ENCODE peak calls at places on chromosomes 1 and 21, in four cellular contexts. I, D, W and P are unnamed samples. For H3K4me1, the result is how much of the 10 kb centered on the place peaks cover.

GRCh38 chr21:16578912-16579311 is 849.1 kb downstream of the USP25 start:
- DNase-seq in I (no peak), D (no peak), W (no peak), P (no peak)

GRCh38 chr1:101388904-101389546 is 152.2 kb downstream of the S1PR1 start:
- DNase-seq in I (no peak), D (no peak), W (peak), P (no peak)

GRCh38 chr1:6011161-6011945 is 19.1 kb upstream of the NPHP4 start:
- DNase-seq in I (no peak), D (no peak), W (no peak), P (no peak)

GRCh38 chr21:31509108-31510017 is 150.1 kb upstream of the SOD1 start:
- DNase-seq in I (no peak), D (no peak), W (peak), P (peak)

GRCh38 chr1:6385673-6386191 is 7.8 kb downstream of the ACOT7 start:
- DNase-seq in I (no peak), D (no peak), W (no peak), P (no peak)

GRCh38 chr1:45329445-45329844 is 2.8 kb downstream of the HPDL start:
- DNase-seq in I (no peak), D (no peak), W (no peak), P (no peak)

GRCh38 chr1:59353453-59353852 is 56.6 kb downstream of the FGGY start:
- DNase-seq in I (no peak), D (no peak), W (no peak), P (no peak)

GRCh38 chr1:184535191-184535970 is 148.6 kb downstream of the C1orf21 start:
- DNase-seq in I (no peak), D (no peak), W (no peak), P (no peak)

GRCh38 chr1:59146651-59147358 is 150.1 kb upstream of the FGGY start:
- DNase-seq in I (peak), D (peak), W (peak), P (peak)

GRCh38 chr1:32411261-32411660 is 17.0 kb upstream of the BSDC1 start:
- DNase-seq in I (no peak), D (no peak), W (no peak), P (no peak)

GRCh38 chr1:51955797-51956527 is 34.5 kb downstream of the RAB3B start:
- DNase-seq in I (no peak), D (no peak), W (no peak), P (no peak)

GRCh38 chr1:226632922-226633351 is 84.4 kb downstream of the STUM start:
- DNase-seq in I (no peak), D (peak), W (peak), P (no peak)

GRCh38 chr1:9589144-9589718 is 520 bp downstream of the TMEM201 start:
- DNase-seq in I (no peak), D (peak), W (peak), P (peak)

GRCh38 chr1:5509664-5510452 is 482.4 kb downstream of the NPHP4 start:
- DNase-seq in I (peak), D (peak), W (peak), P (peak)

GRCh38 chr1:109275706-109276345 is 7.1 kb downstream of the PSRC1 start:
- DNase-seq in I (no peak), D (no peak), W (no peak), P (no peak)

GRCh38 chr1:202106340-202107284 is 16.1 kb upstream of the GPR37L1 start:
- DNase-seq in I (no peak), D (no peak), W (no peak), P (no peak)

GRCh38 chr1:197799271-197799670 is 24.0 kb upstream of the DENND1B start:
- DNase-seq in I (no peak), D (no peak), W (no peak), P (no peak)

GRCh38 chr1:170175477-170175876 is 29.7 kb downstream of the NTMT2 start:
- DNase-seq in I (no peak), D (no peak), W (no peak), P (no peak)

GRCh38 chr1:228154685-228155571 is 5.2 kb downstream of the GJC2 start:
- DNase-seq in I (no peak), D (peak), W (no peak), P (no peak)

GRCh38 chr1:24555591-24556413 is at the start of gene NCMAP:
- DNase-seq in I (no peak), D (peak), W (no peak), P (peak)

GRCh38 chr1:108142773-108143394 is 57.3 kb downstream of the SLC25A24 start:
- DNase-seq in I (no peak), D (no peak), W (no peak), P (no peak)

GRCh38 chr1:225883616-225884265 is 1.6 kb upstream of the TMEM63A start:
- DNase-seq in I (no peak), D (no peak), W (no peak), P (no peak)

GRCh38 chr1:58620926-58621325 is 43.9 kb upstream of the TACSTD2 start:
- DNase-seq in I (no peak), D (no peak), W (no peak), P (no peak)

GRCh38 chr1:38826262-38826661 is 33.3 kb downstream of the RRAGC start:
- DNase-seq in I (no peak), D (no peak), W (no peak), P (no peak)

GRCh38 chr1:82775402-82776000 is 974.8 kb downstream of the ADGRL2 start:
- DNase-seq in I (peak), D (no peak), W (peak), P (no peak)

DNA sequence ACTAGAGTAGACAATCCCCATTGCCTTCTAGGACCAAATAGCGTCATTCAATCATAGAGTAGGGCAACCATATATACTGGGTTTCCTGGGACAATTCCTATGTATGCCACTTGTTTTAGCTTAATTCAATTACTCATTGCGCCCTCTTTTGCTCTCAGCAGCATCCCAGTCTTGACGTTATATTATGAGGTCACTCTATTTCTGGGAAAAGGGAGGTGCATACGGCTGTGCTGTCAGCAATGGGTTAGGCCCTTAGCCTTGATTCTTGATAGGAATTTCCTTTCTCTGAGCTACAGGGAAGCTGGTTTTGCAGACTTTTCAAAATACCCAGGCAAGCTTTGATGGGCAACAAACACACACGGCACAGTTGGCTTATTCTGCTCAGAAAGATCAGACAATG is 4.4 kb upstream of the KAZN start:
- DNase-seq in I (no peak), D (no peak), W (no peak), P (no peak)
- H3K4me1 ChIP-seq in I (under half), D (under half), W (under half), P (under half)

GRCh38 chr1:21334214-21335087 is 44.2 kb upstream of the ECE1 start:
- DNase-seq in I (peak), D (peak), W (peak), P (peak)

GRCh38 chr1:21337010-21337437 is 46.8 kb upstream of the ECE1 start:
- DNase-seq in I (no peak), D (no peak), W (no peak), P (no peak)

GRCh38 chr1:21337459-21337930 is 47.2 kb upstream of the ECE1 start:
- DNase-seq in I (no peak), D (no peak), W (no peak), P (no peak)

GRCh38 chr1:21335088-21335678 is 44.9 kb upstream of the ECE1 start:
- DNase-seq in I (no peak), D (no peak), W (no peak), P (no peak)

GRCh38 chr1:21335750-21336168 is 45.5 kb upstream of the ECE1 start:
- DNase-seq in I (no peak), D (no peak), W (no peak), P (no peak)
- H3K4me1 ChIP-seq in I (half or more), D (half or more), W (half or more), P (half or more)

GRCh38 chr1:205351984-205352713 is 4.6 kb downstream of the KLHDC8A start:
- DNase-seq in I (no peak), D (no peak), W (no peak), P (peak)
- H3K4me1 ChIP-seq in I (under half), D (under half), W (under half), P (under half)

GRCh38 chr1:22330763-22331119 is 120.9 kb upstream of the ZBTB40 start:
- DNase-seq in I (no peak), D (no peak), W (no peak), P (no peak)

GRCh38 chr1:22328331-22329170 is 123.1 kb upstream of the ZBTB40 start:
- DNase-seq in I (no peak), D (peak), W (no peak), P (no peak)

GRCh38 chr1:22330092-22330762 is 121.4 kb upstream of the ZBTB40 start:
- DNase-seq in I (no peak), D (peak), W (no peak), P (no peak)

GRCh38 chr1:22327411-22327810 is 124.2 kb upstream of the ZBTB40 start:
- DNase-seq in I (no peak), D (peak), W (no peak), P (no peak)

GRCh38 chr1:22329171-22329540 is 122.5 kb upstream of the ZBTB40 start:
- DNase-seq in I (no peak), D (peak), W (no peak), P (no peak)
- H3K4me1 ChIP-seq in I (under half), D (under half), W (under half), P (under half)

DNA sequence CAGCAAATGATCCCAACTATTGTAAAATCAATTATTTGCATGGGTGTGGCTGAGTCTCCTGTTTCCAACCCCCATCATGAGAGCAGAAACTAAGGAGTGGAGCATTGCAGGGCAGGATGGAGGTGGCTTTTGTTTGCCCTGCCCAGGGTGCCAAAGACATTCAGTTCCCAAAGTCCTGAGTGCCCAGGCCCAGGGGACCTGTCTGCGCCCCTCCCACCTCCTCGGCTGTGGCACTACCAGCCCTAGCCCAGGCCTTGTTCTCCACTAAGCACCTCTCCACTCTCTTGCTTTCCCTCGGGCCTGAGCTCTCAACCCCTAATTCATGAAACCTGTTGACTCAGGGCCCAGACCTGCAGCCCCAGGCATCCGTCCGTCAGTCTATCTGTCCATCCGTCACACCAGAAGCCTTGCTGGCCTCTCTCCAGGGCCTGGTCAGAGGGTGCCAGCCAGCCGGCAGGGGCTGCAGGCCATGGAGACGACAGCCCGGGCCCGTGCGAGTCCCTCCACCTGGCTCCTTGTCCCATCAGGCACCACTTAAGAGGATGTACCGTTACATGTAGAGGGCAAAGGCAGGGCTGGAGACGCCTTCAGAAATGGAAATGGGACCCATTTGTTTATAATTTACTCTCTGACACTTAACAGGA is 39.7 kb downstream of the PAX7 start:
- DNase-seq in I (no peak), D (no peak), W (no peak), P (no peak)
- H3K4me1 ChIP-seq in I (under half), D (under half), W (under half), P (under half)

GRCh38 chr1:203267912-203268311 is 37.4 kb upstream of the BTG2 start:
- DNase-seq in I (no peak), D (peak), W (no peak), P (no peak)

GRCh38 chr1:203270448-203270847 is 34.9 kb upstream of the BTG2 start:
- DNase-seq in I (no peak), D (peak), W (no peak), P (no peak)

GRCh38 chr1:203268901-203269653 is 36.2 kb upstream of the BTG2 start:
- DNase-seq in I (no peak), D (peak), W (peak), P (peak)

GRCh38 chr1:203271018-203271743 is 34.1 kb upstream of the BTG2 start:
- DNase-seq in I (peak), D (peak), W (peak), P (peak)

DNA sequence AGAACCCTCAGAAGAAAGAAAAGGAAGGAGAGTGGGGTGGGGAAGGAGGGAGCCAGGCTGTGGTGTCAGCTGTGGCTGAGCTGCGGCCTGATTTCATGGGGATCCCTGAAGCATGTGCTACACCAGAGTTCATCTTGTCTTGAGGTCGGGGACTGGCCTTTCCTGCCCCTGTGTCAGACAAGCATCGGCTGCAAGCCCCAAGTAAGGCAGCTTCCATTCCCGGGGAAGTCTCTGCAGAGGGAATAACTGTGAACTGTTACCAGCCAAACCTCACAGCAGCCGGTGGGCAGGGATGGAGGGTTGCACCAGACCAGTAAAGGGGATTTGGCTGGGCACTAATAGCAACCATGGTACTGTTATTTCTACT is 35.7 kb upstream of the BTG2 start:
- DNase-seq in I (no peak), D (peak), W (no peak), P (no peak)
- H3K4me1 ChIP-seq in I (under half), D (under half), W (under half), P (half or more)